ENCODE peak calls at places on chromosomes 16 and 17, in six cellular contexts. P, O, K, V, Y and Z are unnamed samples. For H3K4me1 and H3K36me3, the result is how much of the 10 kb centered on the place peaks cover.

GRCh38 chr17:32555611-32556310 is 69.0 kb downstream of the CDK5R1 start:
- DNase-seq in P (no peak), Y (no peak), K (no peak), V (no peak), O (no peak), Z (no peak)

GRCh38 chr17:74354561-74354960 is 7.1 kb downstream of the BTBD17 start:
- DNase-seq in Y (no peak), P (no peak), V (no peak), O (no peak), K (no peak), Z (no peak)

GRCh38 chr16:27449434-27450188 is 47.6 kb downstream of the IL21R start:
- DNase-seq in K (no peak), V (no peak), P (no peak), Y (peak), O (no peak), Z (no peak)

GRCh38 chr17:66281671-66282369 is 20.6 kb upstream of the PRKCA start:
- DNase-seq in V (no peak), Y (no peak), K (no peak), O (no peak), P (no peak), Z (no peak)

GRCh38 chr17:2842464-2842863 is 46.2 kb downstream of the RAP1GAP2 start:
- DNase-seq in O (no peak), V (no peak), K (no peak), Y (no peak), P (no peak), Z (no peak)

GRCh38 chr16:50071075-50071671 is 5.4 kb downstream of the HEATR3 start:
- DNase-seq in O (no peak), P (no peak), K (no peak), V (no peak), Y (no peak), Z (no peak)

GRCh38 chr16:23079683-23080221 is 69.5 kb downstream of the USP31 start:
- DNase-seq in V (no peak), Y (no peak), K (no peak), O (no peak), P (no peak), Z (no peak)

GRCh38 chr17:6554871-6555330 is 1.5 kb downstream of the PITPNM3 start:
- DNase-seq in Y (no peak), O (no peak), K (no peak), P (no peak), V (no peak), Z (no peak)

GRCh38 chr17:63440127-63440769 is 5.9 kb downstream of the CYB561 start:
- DNase-seq in O (no peak), K (no peak), Y (peak), P (no peak), V (no peak), Z (no peak)

GRCh38 chr17:57577751-57578607 is 167.1 kb downstream of the CCDC182 start:
- DNase-seq in K (no peak), O (peak), V (no peak), P (no peak), Y (no peak), Z (no peak)

GRCh38 chr17:18184143-18185007 is 747 bp downstream of the ALKBH5 start:
- DNase-seq in P (peak), V (peak), O (peak), Y (peak), K (no peak), Z (no peak)

GRCh38 chr16:22353188-22353919 is 21.1 kb downstream of the CDR2 start:
- DNase-seq in Y (no peak), O (peak), P (no peak), V (no peak), K (peak), Z (no peak)

GRCh38 chr16:19115148-19116021 is 1.6 kb downstream of the ITPRIPL2 start:
- DNase-seq in O (no peak), V (peak), K (no peak), Y (no peak), P (no peak), Z (no peak)

GRCh38 chr16:28524544-28525179 is 14.1 kb downstream of the NUPR1 start:
- DNase-seq in P (no peak), O (no peak), V (no peak), K (no peak), Y (no peak), Z (no peak)

GRCh38 chr16:54402270-54402669 is 115.7 kb upstream of the IRX3 start:
- DNase-seq in P (no peak), O (no peak), V (no peak), Y (no peak), K (no peak), Z (no peak)

GRCh38 chr17:57445051-57445450 is 188.7 kb downstream of the MSI2 start:
- DNase-seq in P (no peak), K (no peak), Y (no peak), O (no peak), V (no peak), Z (no peak)

GRCh38 chr16:23607740-23608139 is 11.6 kb upstream of the NDUFAB1 start:
- DNase-seq in P (no peak), V (no peak), K (no peak), O (peak), Y (no peak), Z (no peak)

GRCh38 chr16:72191551-72191950 is 19.6 kb upstream of the PMFBP1 start:
- DNase-seq in V (no peak), Y (no peak), O (no peak), P (no peak), K (no peak), Z (no peak)

GRCh38 chr17:61444831-61445230 is 7.4 kb upstream of the TBX4 start:
- DNase-seq in K (no peak), Y (no peak), P (no peak), O (peak), V (no peak), Z (no peak)

DNA sequence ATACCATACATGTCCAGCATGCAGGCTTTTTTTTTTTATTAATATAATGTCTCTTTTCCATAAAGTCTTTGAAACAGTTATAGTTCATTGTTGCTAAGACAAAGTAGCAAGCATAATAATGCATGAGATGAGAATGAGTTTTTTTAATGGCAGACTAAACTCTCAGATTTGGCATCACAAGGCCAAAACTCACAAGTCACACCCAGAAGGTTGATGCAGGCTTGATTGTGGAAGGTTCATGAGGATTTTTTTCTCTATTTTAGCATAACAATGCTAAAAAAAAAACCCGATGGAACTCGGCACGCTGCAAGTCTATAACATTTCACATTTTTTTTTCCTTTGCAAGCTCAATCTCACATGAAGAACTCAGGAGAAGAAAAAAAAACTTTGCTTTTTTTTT is 2.8 kb downstream of the MAF start:
- DNase-seq in Y (no peak), V (no peak), P (no peak), O (no peak), K (no peak), Z (no peak)
- H3K4me1 ChIP-seq in Y (under half), V (under half), P (under half), O (under half), K (under half), Z (under half)

GRCh38 chr17:35668807-35669206 is 62.6 kb upstream of the RASL10B start:
- DNase-seq in O (peak), P (no peak), V (no peak), Y (no peak), K (no peak), Z (no peak)
- H3K36me3 ChIP-seq in O (under half), P (half or more), V (under half), Y (under half), K (under half), Z (under half)

GRCh38 chr17:34979153-34979552 is 1.2 kb upstream of the LIG3 start:
- DNase-seq in P (no peak), O (no peak), K (no peak), Y (no peak), V (no peak), Z (no peak)

GRCh38 chr17:34980681-34981537 is 597 bp downstream of the LIG3 start:
- DNase-seq in O (peak), P (peak), K (peak), V (peak), Y (peak), Z (no peak)

GRCh38 chr17:34981538-34982241 is 1.4 kb downstream of the LIG3 start:
- DNase-seq in K (no peak), Y (no peak), O (peak), V (no peak), P (no peak), Z (no peak)

GRCh38 chr17:34980353-34980680 is at the start of gene LIG3:
- DNase-seq in V (peak), Y (peak), P (peak), K (peak), O (peak), Z (peak)

DNA sequence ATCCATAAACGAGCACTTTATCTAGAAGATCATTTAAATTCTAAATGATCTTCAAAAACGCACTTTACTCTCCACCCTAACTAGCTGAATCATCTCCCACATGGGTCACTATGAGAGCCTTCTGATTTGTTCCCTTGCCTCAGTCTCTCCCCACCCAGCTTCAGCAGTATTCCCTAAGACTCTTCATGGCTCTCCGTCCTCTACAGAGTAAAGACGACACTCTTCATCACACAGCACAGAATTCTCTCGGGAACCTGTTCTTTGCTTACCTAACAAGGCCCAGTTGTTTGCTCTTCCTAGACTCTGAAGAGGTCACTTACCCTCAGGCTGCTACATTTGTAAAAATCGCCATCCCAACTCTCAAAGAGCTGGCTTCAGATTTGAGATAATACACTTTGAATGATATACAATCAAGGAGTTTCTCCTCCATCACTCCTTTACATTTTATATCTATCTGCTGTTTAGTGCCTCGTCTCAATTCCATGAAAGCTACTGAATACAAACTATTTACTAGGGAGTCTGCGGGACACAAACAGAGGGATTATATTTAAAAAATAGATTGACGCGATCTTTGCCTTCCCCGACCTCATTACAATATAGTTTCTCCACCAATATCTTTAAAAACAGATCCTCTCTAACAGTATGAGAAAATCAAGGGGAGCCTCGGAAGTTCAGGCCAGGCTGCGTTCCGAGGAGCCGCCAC is 511 bp upstream of the LIG3 start:
- DNase-seq in K (no peak), Y (no peak), O (peak), P (no peak), V (no peak), Z (no peak)
- H3K4me3 ChIP-seq in K (peak), Y (peak), O (peak), P (peak), V (peak), Z (peak)

DNA sequence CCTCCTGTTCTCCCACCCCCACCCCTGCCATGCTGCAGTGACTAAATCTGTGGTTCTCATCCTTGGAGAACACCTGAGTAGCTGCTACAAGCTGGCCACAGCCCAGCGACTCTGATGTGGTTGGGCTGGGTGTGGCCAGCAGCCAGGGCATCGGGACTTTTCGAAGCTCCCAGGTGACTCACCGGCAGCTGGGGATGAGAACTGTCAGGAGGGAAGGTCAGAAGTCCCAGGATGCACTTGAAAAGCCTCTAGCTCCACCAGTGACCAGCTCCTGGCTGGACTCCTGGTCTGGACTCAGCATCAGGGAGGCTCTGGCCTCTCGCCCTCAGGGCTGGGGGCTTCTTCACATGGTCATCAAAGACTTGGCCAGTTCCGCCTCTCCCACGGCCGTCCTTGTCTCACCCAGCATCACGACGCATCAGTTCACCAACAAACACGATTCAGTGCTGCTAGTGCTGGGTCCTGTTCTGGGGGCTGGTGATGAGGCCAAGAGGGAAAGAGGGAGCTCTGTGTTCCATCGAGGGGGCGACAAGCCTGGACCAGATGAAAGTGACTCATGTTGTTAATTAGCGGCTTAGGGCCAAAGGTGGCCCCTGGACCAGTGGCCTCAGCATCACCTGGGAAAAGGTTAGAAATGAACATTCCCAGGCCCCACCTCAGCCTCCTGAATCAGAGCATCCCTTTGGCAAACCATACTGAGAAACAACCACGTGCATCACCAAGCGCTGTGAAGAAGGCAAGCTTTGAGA is 3.9 kb upstream of the C17orf99 start:
- DNase-seq in K (peak), Y (peak), O (peak), V (no peak), P (peak), Z (no peak)
- H3K4me1 ChIP-seq in K (half or more), Y (half or more), O (under half), V (under half), P (half or more), Z (under half)

GRCh38 chr17:38851434-38851833 is 2.1 kb downstream of the RPL23 start:
- DNase-seq in K (no peak), Y (no peak), V (no peak), P (no peak), O (no peak), Z (no peak)
- H3K36me3 ChIP-seq in K (under half), Y (under half), V (half or more), P (half or more), O (under half), Z (under half)

GRCh38 chr16:51982715-51983680 is 563.9 kb downstream of the TOX3 start:
- DNase-seq in O (peak), K (peak), P (no peak), Y (peak), V (no peak), Z (peak)

GRCh38 chr16:51987519-51987918 is 559.4 kb downstream of the TOX3 start:
- DNase-seq in V (no peak), P (no peak), O (no peak), K (no peak), Y (no peak), Z (no peak)

GRCh38 chr16:51984395-51984794 is 562.5 kb downstream of the TOX3 start:
- DNase-seq in K (no peak), O (no peak), V (no peak), P (no peak), Y (no peak), Z (no peak)

DNA sequence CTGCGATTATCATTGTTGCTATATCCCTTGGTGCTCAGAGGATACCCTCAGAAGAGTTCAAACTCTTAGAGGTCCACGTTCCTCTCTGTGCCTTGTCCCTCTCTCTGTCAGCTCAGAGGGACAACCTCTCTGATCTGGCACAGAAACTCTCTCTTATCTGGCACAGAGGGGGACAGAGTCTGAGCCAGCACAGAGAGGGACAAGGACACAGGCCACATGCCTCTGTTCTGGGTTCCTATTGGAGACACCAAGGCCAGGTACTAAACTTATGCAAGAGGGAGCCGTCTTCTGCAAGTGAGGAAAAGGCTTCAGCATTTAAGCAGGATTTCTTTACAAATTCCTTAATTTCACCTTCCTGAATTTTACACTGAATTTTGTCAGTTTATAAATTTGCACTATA is 565.2 kb downstream of the TOX3 start:
- DNase-seq in Y (no peak), P (no peak), K (no peak), V (no peak), O (no peak), Z (no peak)
- H3K4me3 ChIP-seq in Y (no peak), P (no peak), K (no peak), V (no peak), O (no peak), Z (no peak)

DNA sequence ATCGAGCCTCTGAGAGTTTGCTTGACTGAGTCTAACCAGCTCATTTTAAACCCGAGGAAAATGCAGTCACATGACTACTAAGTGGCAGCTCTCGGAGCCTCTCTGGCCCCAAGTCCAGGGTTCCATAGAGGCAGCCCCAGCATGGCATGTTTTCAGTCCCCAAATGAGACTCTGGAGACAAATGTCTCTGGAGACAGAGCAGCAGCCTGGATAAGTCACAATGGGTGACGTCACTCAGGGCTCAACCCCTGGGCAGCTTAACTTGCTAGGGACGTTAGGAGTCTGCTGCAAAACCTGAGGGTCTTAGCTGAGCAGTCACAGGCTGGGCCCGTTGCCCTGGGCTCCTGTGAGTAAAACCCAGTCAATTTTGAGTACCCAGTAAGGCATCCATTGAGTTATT is 6.9 kb upstream of the STH start:
- DNase-seq in P (no peak), K (no peak), Y (no peak), V (no peak), O (peak), Z (no peak)
- H3K4me1 ChIP-seq in P (under half), K (under half), Y (under half), V (under half), O (under half), Z (under half)

GRCh38 chr17:55388842-55389241 is 32.8 kb downstream of the MMD start:
- DNase-seq in P (no peak), Y (no peak), K (no peak), V (no peak), O (no peak), Z (no peak)

GRCh38 chr17:55390364-55390977 is 31.2 kb downstream of the MMD start:
- DNase-seq in Y (no peak), K (no peak), P (no peak), O (no peak), V (no peak), Z (no peak)

GRCh38 chr17:55384833-55385232 is 36.8 kb downstream of the MMD start:
- DNase-seq in K (no peak), P (no peak), V (no peak), O (no peak), Y (no peak), Z (no peak)

GRCh38 chr17:55383771-55384679 is 37.6 kb downstream of the MMD start:
- DNase-seq in P (no peak), O (no peak), K (no peak), V (no peak), Y (no peak), Z (no peak)

DNA sequence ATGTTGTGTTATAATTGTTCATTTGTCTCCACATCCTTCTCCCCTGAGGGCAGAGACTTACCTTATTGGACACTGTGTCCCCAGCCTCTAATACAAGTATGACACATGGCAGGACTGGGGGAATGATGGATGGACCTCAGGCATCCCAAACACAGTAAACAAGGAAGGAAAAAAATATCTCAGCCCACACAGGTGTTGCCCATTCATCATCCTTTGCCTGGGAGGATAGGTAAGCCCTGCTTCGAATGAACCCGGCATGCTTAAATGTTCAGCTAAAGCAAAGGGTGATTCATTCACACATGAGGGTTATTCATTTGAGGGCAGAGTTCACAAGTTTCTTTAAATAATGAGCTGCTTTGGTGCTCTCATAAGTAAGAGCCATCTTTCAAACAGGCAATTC is 34.7 kb downstream of the MMD start:
- DNase-seq in K (no peak), O (no peak), Y (no peak), V (no peak), P (no peak), Z (no peak)
- H3K36me3 ChIP-seq in K (under half), O (under half), Y (under half), V (under half), P (under half), Z (under half)